ENCODE peak calls at places on chromosomes 6 and 20, in eight cellular contexts. K is endothelial cell, Q is NB4, H is left ventricle myocardium inferior, G is fibroblast of mammary gland, P is kidney epithelial cell, N is hepatocyte, T is endothelial cell of umbilical vein. O is an unnamed sample.
A peak's percentile ranks its signal among the peaks of the same experiment; 100 is the strongest.

GRCh38 chr6:136751478-136751956 is 40.8 kb downstream of the MAP3K5 start:
- DNase-seq in N (no peak), T (no peak), P (no peak), K (no peak), H (no peak), G (peak; percentile 52), Q (peak; percentile 61), O (peak; percentile 66)

GRCh38 chr6:52389626-52390360 is 27.8 kb downstream of the PAQR8 start:
- DNase-seq in N (peak; percentile 61), H (peak; percentile 19), T (peak; percentile 73), P (peak; percentile 54), Q (peak; percentile 40), G (peak; percentile 42), K (no peak), O (peak; percentile 77)

GRCh38 chr6:129889580-129889979 is 28.5 kb upstream of the TMEM244 start:
- DNase-seq in H (no peak), N (no peak), P (no peak), Q (peak; percentile 36), K (no peak), T (peak; percentile 77), G (peak; percentile 94), O (peak; percentile 26)

GRCh38 chr6:135181333-135182119 is 418 bp downstream of the MYB start:
- DNase-seq in T (peak; percentile 43), N (peak; percentile 8), H (no peak), G (no peak), K (peak; percentile 15), Q (peak; percentile 49), P (no peak), O (peak; percentile 35)

GRCh38 chr6:158233214-158233795 is 65.2 kb downstream of the GTF2H5 start:
- DNase-seq in H (no peak), G (no peak), Q (peak; percentile 25), K (no peak), P (no peak), T (peak; percentile 14), N (no peak), O (no peak)

GRCh38 chr6:163282672-163283071 is 131.8 kb upstream of the QKI start:
- DNase-seq in P (no peak), K (no peak), T (no peak), N (no peak), G (no peak), H (no peak), Q (no peak), O (no peak)

GRCh38 chr20:10306440-10307358 is 88.1 kb downstream of the SNAP25 start:
- DNase-seq in P (peak; percentile 41), Q (peak; percentile 70), K (no peak), G (peak; percentile 76), T (peak; percentile 68), H (no peak), N (no peak), O (no peak)

GRCh38 chr20:48197034-48197433 is 411.8 kb upstream of the SULF2 start:
- DNase-seq in Q (no peak), T (no peak), H (no peak), K (no peak), N (no peak), G (no peak), P (no peak), O (no peak)

GRCh38 chr6:18997375-18997826 is 610.3 kb downstream of the RNF144B start:
- DNase-seq in T (peak; percentile 7), H (no peak), P (peak; percentile 19), N (peak; percentile 70), G (peak; percentile 56), K (no peak), Q (peak; percentile 64), O (no peak)

GRCh38 chr6:35181313-35181932 is 32.3 kb upstream of the SCUBE3 start:
- DNase-seq in Q (no peak), G (peak; percentile 85), T (no peak), K (no peak), P (no peak), H (no peak), N (no peak), O (no peak)

GRCh38 chr20:23143098-23143497 is 57.0 kb upstream of the CD93 start:
- DNase-seq in T (peak; percentile 94), N (peak; percentile 73), H (no peak), G (peak; percentile 83), P (peak; percentile 34), Q (peak; percentile 92), K (no peak), O (peak; percentile 39)

GRCh38 chr20:37534401-37535157 is 6.9 kb upstream of the BLCAP start:
- DNase-seq in T (peak; percentile 95), H (no peak), Q (peak; percentile 83), K (peak; percentile 69), N (peak; percentile 87), G (peak; percentile 83), P (no peak), O (peak; percentile 63)

GRCh38 chr6:163671791-163672190 is 257.3 kb downstream of the QKI start:
- DNase-seq in G (no peak), T (no peak), P (no peak), K (no peak), N (no peak), Q (no peak), H (no peak), O (no peak)

GRCh38 chr6:84825461-84825860 is 61.1 kb upstream of the TBX18 start:
- DNase-seq in G (peak; percentile 89), N (peak; percentile 14), Q (peak; percentile 5), K (no peak), P (no peak), H (no peak), T (peak; percentile 85), O (no peak)

GRCh38 chr6:41966961-41967311 is 25.3 kb upstream of the CCND3 start:
- DNase-seq in H (no peak), G (peak; percentile 32), Q (peak; percentile 71), P (peak; percentile 85), T (peak; percentile 76), N (no peak), K (peak; percentile 15), O (no peak)

GRCh38 chr6:91672201-91672600 is 1085.3 kb upstream of the MAP3K7 start:
- DNase-seq in Q (no peak), H (no peak), K (no peak), T (no peak), G (no peak), P (no peak), N (no peak), O (no peak)
- TF ChIP-seq CTCF in Q (no peak), H (no peak), K (no peak), T (no peak), G (no peak), P (no peak), N (no peak), O (no peak)

GRCh38 chr6:12536416-12536815 is 180.2 kb upstream of the PHACTR1 start:
- DNase-seq in H (no peak), N (no peak), T (peak; percentile 63), Q (no peak), P (no peak), G (no peak), K (no peak), O (no peak)
- TF ChIP-seq CTCF in H (no peak), N (no peak), T (no peak), Q (no peak), P (no peak), G (no peak), K (no peak), O (no peak)

DNA sequence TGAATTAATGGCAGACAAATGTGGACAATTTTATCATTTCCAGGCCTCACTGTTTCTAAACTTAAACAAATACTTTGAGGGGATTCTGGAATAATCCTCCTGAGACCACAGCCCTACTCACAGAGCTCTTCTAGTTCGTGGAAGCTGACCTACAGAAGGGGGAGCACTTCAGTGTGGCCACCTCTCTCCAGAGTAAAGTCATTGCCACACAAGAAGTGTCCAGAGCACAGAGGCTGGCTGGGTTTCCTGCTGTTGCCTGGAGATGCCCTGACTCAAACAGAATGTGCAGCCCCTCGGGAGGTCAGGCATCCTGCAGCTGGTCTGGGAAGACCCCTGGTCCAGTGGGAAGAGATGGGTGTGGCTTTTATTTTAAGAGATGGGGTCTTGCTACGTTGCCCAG is 110.9 kb downstream of the QRSL1 start:
- DNase-seq in Q (no peak), N (no peak), T (no peak), G (no peak), P (no peak), K (no peak), H (no peak), O (no peak)
- TF ChIP-seq CTCF in Q (no peak), N (no peak), T (no peak), G (no peak), P (no peak), K (no peak), H (no peak), O (no peak)

GRCh38 chr6:6515691-6516607 is 72.6 kb upstream of the LY86 start:
- DNase-seq in K (no peak), P (no peak), T (no peak), H (no peak), N (no peak), Q (no peak), G (no peak), O (peak; percentile 87)
- TF ChIP-seq CTCF in K (no peak), P (no peak), T (no peak), H (no peak), N (no peak), Q (no peak), G (no peak), O (no peak)

GRCh38 chr20:3714092-3714491 is 1.7 kb upstream of the SIGLEC1 start:
- DNase-seq in K (no peak), Q (no peak), T (no peak), H (no peak), P (no peak), G (no peak), N (no peak), O (no peak)

GRCh38 chr20:3712279-3712873 is at the start of gene SIGLEC1:
- DNase-seq in Q (peak; percentile 95), T (no peak), P (no peak), N (no peak), G (no peak), K (no peak), H (peak; percentile 70), O (no peak)

GRCh38 chr20:3710027-3710426 is 2.4 kb downstream of the SIGLEC1 start:
- DNase-seq in P (no peak), T (no peak), K (no peak), Q (peak; percentile 34), G (no peak), H (no peak), N (no peak), O (no peak)

GRCh38 chr20:3710703-3711417 is 1.5 kb downstream of the SIGLEC1 start:
- DNase-seq in K (peak; percentile 87), T (peak; percentile 58), P (no peak), N (peak; percentile 71), G (peak; percentile 41), H (peak; percentile 83), Q (peak; percentile 75), O (peak; percentile 86)

GRCh38 chr20:3711418-3712043 is 869 bp downstream of the SIGLEC1 start:
- DNase-seq in T (no peak), G (no peak), K (no peak), Q (no peak), H (no peak), P (no peak), N (no peak), O (no peak)
- TF ChIP-seq CTCF in T (no peak), G (no peak), K (no peak), Q (no peak), H (no peak), P (no peak), N (no peak), O (no peak)